ENCODE peak calls at places on chromosomes 12 and 14, in four cellular contexts. One of them, this sample, is unnamed.

GRCh38 chr12:78530065-78530765 is 334.4 kb upstream of the SYT1 start:
- DNase-seq in C1 segment of cervical spinal cord: no peak
- DNase-seq in Panc1: no peak
- DNase-seq in NB4: no peak
- DNase-seq in this sample: no peak

GRCh38 chr12:49671051-49671765 is 36.0 kb downstream of the FMNL3 start:
- DNase-seq in C1 segment of cervical spinal cord: no peak
- DNase-seq in Panc1: no peak
- DNase-seq in NB4: peak
- DNase-seq in this sample: no peak

GRCh38 chr12:55142896-55143870 is 17.0 kb downstream of the OR9K2 start:
- DNase-seq in C1 segment of cervical spinal cord: no peak
- DNase-seq in Panc1: peak
- DNase-seq in NB4: peak
- DNase-seq in this sample: peak

GRCh38 chr12:33830070-33830469 is 192.2 kb upstream of the ALG10 start:
- DNase-seq in C1 segment of cervical spinal cord: no peak
- DNase-seq in Panc1: no peak
- DNase-seq in NB4: no peak
- DNase-seq in this sample: no peak

GRCh38 chr12:63353559-63353958 is 202.6 kb upstream of the AVPR1A start:
- DNase-seq in C1 segment of cervical spinal cord: no peak
- DNase-seq in Panc1: no peak
- DNase-seq in NB4: no peak
- DNase-seq in this sample: no peak

GRCh38 chr12:93982847-93983315 is 165.5 kb upstream of the PLXNC1 start:
- DNase-seq in C1 segment of cervical spinal cord: no peak
- DNase-seq in Panc1: peak
- DNase-seq in NB4: peak
- DNase-seq in this sample: no peak

GRCh38 chr14:67987596-67987995 is 168.0 kb downstream of the RAD51B start:
- DNase-seq in C1 segment of cervical spinal cord: no peak
- DNase-seq in Panc1: no peak
- DNase-seq in NB4: no peak
- DNase-seq in this sample: no peak

GRCh38 chr12:19499030-19499429 is 59.7 kb downstream of the AEBP2 start:
- DNase-seq in C1 segment of cervical spinal cord: no peak
- DNase-seq in Panc1: no peak
- DNase-seq in NB4: no peak
- DNase-seq in this sample: no peak

GRCh38 chr12:90331262-90331661 is 622.6 kb upstream of the ATP2B1 start:
- DNase-seq in C1 segment of cervical spinal cord: no peak
- DNase-seq in Panc1: no peak
- DNase-seq in NB4: no peak
- DNase-seq in this sample: no peak

GRCh38 chr12:112352921-112353320 is 29.3 kb downstream of the HECTD4 start:
- DNase-seq in C1 segment of cervical spinal cord: no peak
- DNase-seq in Panc1: no peak
- DNase-seq in NB4: no peak
- DNase-seq in this sample: no peak

GRCh38 chr12:118107694-118108093 is 3.9 kb upstream of the VSIG10 start:
- DNase-seq in C1 segment of cervical spinal cord: no peak
- DNase-seq in Panc1: no peak
- DNase-seq in NB4: no peak
- DNase-seq in this sample: no peak

GRCh38 chr14:103296007-103296406 is 38.0 kb upstream of the EIF5 start:
- DNase-seq in C1 segment of cervical spinal cord: no peak
- DNase-seq in Panc1: no peak
- DNase-seq in NB4: no peak
- DNase-seq in this sample: no peak

GRCh38 chr12:104339663-104340062 is 36.1 kb downstream of the EID3 start:
- DNase-seq in C1 segment of cervical spinal cord: no peak
- DNase-seq in Panc1: no peak
- DNase-seq in NB4: no peak
- DNase-seq in this sample: no peak

GRCh38 chr12:84113666-84114065 is 798.9 kb downstream of the SLC6A15 start:
- DNase-seq in C1 segment of cervical spinal cord: no peak
- DNase-seq in Panc1: no peak
- DNase-seq in NB4: no peak
- DNase-seq in this sample: no peak

This sample was measured in caudate nucleus.